ENCODE peak calls at places on chromosomes 2 and 18, in four cellular contexts. P, Z, H and B are unnamed samples.
A peak's percentile ranks its signal among the peaks of the same experiment; 100 is the strongest.

GRCh38 chr2:228545041-228545440 is 363.6 kb upstream of the SPHKAP start:
- DNase-seq in P (no peak), Z (no peak), H (no peak), B (no peak)

GRCh38 chr18:71837560-71837959 is 706.6 kb downstream of the CBLN2 start:
- DNase-seq in P (no peak), Z (no peak), H (no peak), B (no peak)

GRCh38 chr2:96952976-96953610 is 33.3 kb downstream of the FAM178B start:
- DNase-seq in P (no peak), Z (no peak), H (peak; percentile 65), B (no peak)

GRCh38 chr18:57915241-57915640 is 112.1 kb upstream of the ATP8B1 start:
- DNase-seq in P (no peak), Z (no peak), H (peak; percentile 16), B (peak; percentile 65)

GRCh38 chr2:68196120-68196716 is 38.5 kb downstream of the PNO1 start:
- DNase-seq in P (no peak), Z (peak; percentile 37), H (peak; percentile 26), B (no peak)

GRCh38 chr2:209998596-209998995 is 3.8 kb upstream of the RPE start:
- DNase-seq in P (no peak), Z (no peak), H (no peak), B (no peak)

GRCh38 chr2:212638694-212639093 is 100.1 kb upstream of the ERBB4 start:
- DNase-seq in P (no peak), Z (no peak), H (no peak), B (no peak)

GRCh38 chr2:37683926-37684780 is 12.7 kb upstream of the CDC42EP3 start:
- DNase-seq in P (no peak), Z (no peak), H (no peak), B (no peak)

GRCh38 chr2:50953021-50953420 is 78.9 kb downstream of the NRXN1 start:
- DNase-seq in P (no peak), Z (no peak), H (no peak), B (no peak)

GRCh38 chr2:240810199-240810598 is 9.8 kb downstream of the KIF1A start:
- DNase-seq in P (no peak), Z (no peak), H (no peak), B (no peak)

GRCh38 chr18:79413426-79413825 is 17.7 kb downstream of the NFATC1 start:
- DNase-seq in P (no peak), Z (no peak), H (no peak), B (no peak)

GRCh38 chr2:5969301-5969700 is 277.1 kb downstream of the SOX11 start:
- DNase-seq in P (no peak), Z (no peak), H (no peak), B (no peak)

GRCh38 chr18:11293794-11294193 is 144.4 kb upstream of the PIEZO2 start:
- DNase-seq in P (no peak), Z (no peak), H (no peak), B (no peak)

GRCh38 chr2:234686088-234686890 is 189.4 kb upstream of the ARL4C start:
- DNase-seq in P (no peak), Z (no peak), H (no peak), B (no peak)

GRCh38 chr2:159637988-159638501 is 21.7 kb upstream of the BAZ2B start:
- DNase-seq in P (no peak), Z (no peak), H (no peak), B (no peak)

GRCh38 chr2:88110830-88111229 is 17.0 kb downstream of the FABP1 start:
- DNase-seq in P (no peak), Z (no peak), H (no peak), B (no peak)

GRCh38 chr18:50011813-50012445 is 183.0 kb downstream of the MYO5B start:
- DNase-seq in P (no peak), Z (no peak), H (no peak), B (no peak)

GRCh38 chr2:224958873-224959272 is 83.4 kb downstream of the DOCK10 start:
- DNase-seq in P (no peak), Z (no peak), H (no peak), B (no peak)

GRCh38 chr2:204453730-204454167 is 91.5 kb upstream of the PARD3B start:
- DNase-seq in P (no peak), Z (no peak), H (no peak), B (no peak)

GRCh38 chr2:95346236-95346737 is 49.1 kb downstream of the KCNIP3 start:
- DNase-seq in P (no peak), Z (peak; percentile 41), H (peak; percentile 21), B (no peak)

GRCh38 chr2:12549641-12550040 is 167.1 kb upstream of the TRIB2 start:
- DNase-seq in P (no peak), Z (no peak), H (no peak), B (no peak)

GRCh38 chr2:101763496-101764333 is 66.2 kb downstream of the MAP4K4 start:
- DNase-seq in P (no peak), Z (no peak), H (no peak), B (no peak)

GRCh38 chr2:1480671-1481076 is 67.4 kb downstream of the TPO start:
- DNase-seq in P (no peak), Z (no peak), H (no peak), B (no peak)

GRCh38 chr2:218991674-218992168 is 1.5 kb downstream of the CRYBA2 start:
- DNase-seq in P (no peak), Z (no peak), H (no peak), B (no peak)

GRCh38 chr2:36570416-36570815 is 27.6 kb downstream of the FEZ2 start:
- DNase-seq in P (no peak), Z (no peak), H (no peak), B (no peak)

GRCh38 chr2:28117104-28117596 is 226.6 kb downstream of the BABAM2 start:
- DNase-seq in P (no peak), Z (no peak), H (no peak), B (no peak)

GRCh38 chr2:191230174-191230573 is 15.0 kb upstream of the MYO1B start:
- DNase-seq in P (no peak), Z (no peak), H (no peak), B (no peak)

GRCh38 chr2:47008381-47009280 is 93.0 kb upstream of the MCFD2 start:
- DNase-seq in P (peak; percentile 64), Z (no peak), H (peak; percentile 62), B (peak; percentile 64)

GRCh38 chr2:144511945-144512344 is 8.0 kb downstream of the ZEB2 start:
- DNase-seq in P (no peak), Z (no peak), H (peak; percentile 94), B (no peak)